ENCODE peak calls at places on chromosomes 16 and 17, in eight cellular contexts. H is esophagus muscularis mucosa, E is HCT116, Q is prostate gland, T is GM12878, L is breast epithelium, R is endothelial cell of umbilical vein, I is K562. D is an unnamed sample.

GRCh38 chr16:15792563-15792971 is 64.3 kb downstream of the MYH11 start:
- DNase-seq in T (no peak), H (no peak), E (no peak), R (no peak), Q (no peak), L (no peak), I (no peak), D (peak; percentile 6)

GRCh38 chr17:43983515-43984411 is 20.7 kb upstream of the NAGS start:
- DNase-seq in Q (no peak), T (no peak), R (no peak), I (peak; percentile 79), E (no peak), L (no peak), H (peak; percentile 81), D (no peak)

GRCh38 chr16:50666658-50667496 is 14.2 kb downstream of the SNX20 start:
- DNase-seq in R (no peak), L (no peak), H (no peak), I (no peak), Q (no peak), T (peak; percentile 58), E (no peak), D (peak; percentile 86)

GRCh38 chr16:51630051-51630450 is 479.0 kb upstream of the SALL1 start:
- DNase-seq in I (no peak), T (no peak), Q (no peak), H (no peak), E (no peak), L (no peak), R (no peak), D (no peak)

GRCh38 chr16:15490123-15490711 is 55.8 kb downstream of the BMERB1 start:
- DNase-seq in H (no peak), R (no peak), E (no peak), Q (no peak), T (no peak), L (no peak), I (no peak), D (no peak)

GRCh38 chr16:50144211-50144610 is 8.9 kb upstream of the TENT4B start:
- DNase-seq in I (no peak), Q (no peak), R (no peak), H (no peak), T (no peak), L (no peak), E (no peak), D (no peak)

GRCh38 chr16:88560722-88561484 is 9.3 kb upstream of the ZC3H18 start:
- DNase-seq in Q (no peak), T (no peak), I (peak; percentile 77), E (no peak), H (no peak), R (no peak), L (no peak), D (no peak)

GRCh38 chr17:31488982-31489294 is 97.5 kb downstream of the RAB11FIP4 start:
- DNase-seq in E (no peak), T (no peak), I (no peak), H (no peak), L (no peak), Q (no peak), R (no peak), D (no peak)

GRCh38 chr16:15835136-15835878 is 21.5 kb downstream of the MYH11 start:
- DNase-seq in E (no peak), Q (no peak), T (peak; percentile 37), H (no peak), I (no peak), L (no peak), R (no peak), D (no peak)

GRCh38 chr17:1490643-1491405 is 1.7 kb downstream of the MYO1C start:
- DNase-seq in Q (peak; percentile 55), H (no peak), L (no peak), R (peak; percentile 59), T (no peak), I (peak; percentile 82), E (no peak), D (peak; percentile 94)

GRCh38 chr17:34626141-34626681 is 46.8 kb downstream of the TMEM132E start:
- DNase-seq in I (no peak), R (no peak), T (no peak), E (no peak), L (no peak), Q (no peak), H (no peak), D (no peak)

GRCh38 chr17:27381007-27381501 is 75.2 kb upstream of the KSR1 start:
- DNase-seq in R (peak; percentile 51), T (peak; percentile 27), H (no peak), Q (peak; percentile 12), E (peak; percentile 74), L (peak; percentile 21), I (peak; percentile 95), D (peak; percentile 91)

GRCh38 chr16:57994778-57995177 is 5.7 kb downstream of the ZNF319 start:
- DNase-seq in L (no peak), Q (no peak), T (no peak), H (no peak), E (peak; percentile 37), I (peak; percentile 86), R (no peak), D (peak; percentile 92)

GRCh38 chr17:57544834-57545463 is 200.2 kb downstream of the CCDC182 start:
- DNase-seq in E (no peak), I (no peak), L (no peak), T (no peak), H (no peak), Q (no peak), R (no peak), D (no peak)

GRCh38 chr16:87060026-87060986 is 256.9 kb downstream of the C16orf95 start:
- DNase-seq in E (no peak), T (no peak), H (no peak), L (no peak), R (peak; percentile 69), Q (no peak), I (peak; percentile 25), D (no peak)

GRCh38 chr16:88856122-88856827 is 472 bp downstream of the GALNS start:
- DNase-seq in H (no peak), T (no peak), Q (peak; percentile 14), L (no peak), R (no peak), E (no peak), I (peak; percentile 40), D (peak; percentile 90)

GRCh38 chr16:83972256-83973008 is 4.4 kb downstream of the NECAB2 start:
- DNase-seq in Q (no peak), I (no peak), L (no peak), E (no peak), T (no peak), H (no peak), R (no peak), D (no peak)

GRCh38 chr17:37570527-37571093 is 38.6 kb downstream of the SYNRG start:
- DNase-seq in R (peak; percentile 66), I (peak; percentile 47), T (no peak), E (peak; percentile 34), L (peak; percentile 45), H (no peak), Q (peak; percentile 53), D (no peak)

DNA sequence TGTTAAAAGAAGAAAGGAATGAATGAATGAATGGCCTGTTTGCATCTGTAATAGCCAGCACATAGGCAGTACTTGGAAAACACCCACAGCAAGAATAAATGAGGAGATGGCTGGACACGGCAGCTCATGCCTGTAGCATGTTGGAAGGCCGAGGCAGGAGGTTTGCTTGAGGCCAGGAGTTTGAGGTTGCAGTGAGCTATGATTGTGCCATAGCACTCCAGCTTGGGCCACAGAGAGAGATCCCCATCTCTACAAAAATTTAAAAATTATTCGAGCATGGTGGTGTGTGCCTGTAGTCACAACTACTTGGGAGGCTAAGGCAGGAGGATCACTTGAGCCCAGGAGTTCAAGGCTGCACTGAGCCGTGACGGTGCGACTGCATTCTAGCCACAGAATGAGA is 12.5 kb downstream of the IL4R start:
- DNase-seq in Q (no peak), I (no peak), R (no peak), H (no peak), L (no peak), T (no peak), E (no peak), D (no peak)
- TF ChIP-seq POLR2AphosphoS5 in Q (no peak), I (no peak), R (no peak), H (no peak), L (no peak), T (no peak), E (no peak), D (no peak)

DNA sequence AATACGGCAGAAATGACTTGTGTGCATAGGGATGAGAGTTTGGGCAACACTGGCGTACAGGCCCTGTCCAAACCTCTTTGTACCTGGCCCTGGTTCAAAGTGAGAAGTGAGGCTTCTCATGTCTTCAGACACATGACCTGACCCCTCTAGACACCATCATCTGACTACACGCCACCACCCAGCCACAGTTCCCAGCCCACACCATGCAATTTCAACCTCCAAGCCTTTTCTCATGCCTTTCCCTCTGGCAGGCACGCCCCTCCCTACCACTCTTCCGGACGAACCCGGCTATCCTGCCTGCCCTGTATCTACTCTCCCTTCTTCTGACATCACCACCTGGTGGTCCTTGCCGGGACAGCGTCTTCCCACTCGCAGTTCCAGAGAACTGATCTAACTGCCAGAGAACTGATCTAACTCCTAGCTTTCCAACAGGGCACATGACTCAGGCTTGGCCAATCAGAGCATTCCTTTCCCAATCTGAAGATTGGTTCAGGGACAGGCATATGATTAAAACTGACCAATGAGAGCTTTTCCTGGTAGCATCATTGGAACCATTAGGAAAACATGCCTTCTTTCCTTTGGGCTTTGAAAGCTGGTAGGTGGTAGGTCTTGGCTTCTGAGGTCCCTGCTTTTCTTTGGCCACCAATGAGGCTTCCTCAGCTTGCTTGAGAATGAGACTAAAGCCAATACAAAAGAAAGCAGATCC is 27.0 kb upstream of the IL21R start:
- DNase-seq in L (peak; percentile 35), R (peak; percentile 83), E (peak; percentile 94), Q (peak; percentile 31), T (peak; percentile 90), H (no peak), I (peak; percentile 70), D (peak; percentile 82)
- TF ChIP-seq CTCF in L (peak; percentile 30), R (peak; percentile 69), E (peak; percentile 79), Q (peak; percentile 43), T (peak; percentile 42), H (peak; percentile 56), I (peak; percentile 63), D (peak; percentile 58)

GRCh38 chr16:24729243-24729966 is at the start of gene TNRC6A:
- DNase-seq in R (peak; percentile 88), T (peak; percentile 36), Q (peak; percentile 80), I (peak; percentile 93), E (peak; percentile 62), H (peak; percentile 96), L (peak; percentile 80), D (peak; percentile 96)
- TF ChIP-seq POLR2A in R (peak; percentile 69), T (peak; percentile 85), Q (peak; percentile 40), I (peak; percentile 76), E (no peak), H (peak; percentile 76), L (peak; percentile 75), D (no peak)

DNA sequence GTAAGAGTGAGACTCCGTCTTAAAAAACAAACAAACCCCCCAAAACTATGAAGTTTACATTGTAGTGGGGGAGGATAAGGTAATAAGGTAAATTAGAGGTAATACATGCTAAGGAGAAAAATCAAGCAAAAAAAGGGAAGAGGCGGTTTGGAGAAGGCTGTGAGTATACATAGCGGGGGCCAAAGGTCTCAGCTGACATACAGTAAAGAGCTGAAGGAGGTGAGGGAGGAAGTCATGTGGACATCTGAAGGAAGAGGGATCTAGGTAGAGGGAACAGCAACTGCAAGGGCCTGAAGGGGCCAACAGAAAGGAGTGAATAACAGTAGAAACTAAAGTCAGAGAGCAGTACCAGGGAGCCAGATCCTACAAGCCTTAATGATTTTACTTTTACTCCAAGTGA is 3.7 kb upstream of the MSL1 start:
- DNase-seq in H (no peak), L (no peak), R (no peak), E (no peak), I (no peak), Q (no peak), T (no peak), D (no peak)
- TF ChIP-seq POLR2AphosphoS5 in H (no peak), L (no peak), R (no peak), E (no peak), I (no peak), Q (no peak), T (no peak), D (no peak)